ENCODE peak calls at places on chromosomes 5 and 9, in nine cellular contexts. One of them, this sample, is unnamed.

GRCh38 chr9:37364751-37365360 is 57.6 kb upstream of the GRHPR start:
- DNase-seq in CD4-positive, CD25-positive, alpha-beta regulatory T cell: no peak
- DNase-seq in H9: peak; percentile 55
- DNase-seq in CD8-positive, alpha-beta T cell: no peak
- DNase-seq in endodermal cell: peak; percentile 75
- DNase-seq in CD4-positive, alpha-beta memory T cell: peak; percentile 9
- DNase-seq in uterus: no peak
- DNase-seq in body of pancreas: peak; percentile 29
- DNase-seq in cardiac muscle cell: no peak
- DNase-seq in this sample: no peak

GRCh38 chr5:175534070-175534932 is 55.9 kb downstream of the SFXN1 start:
- DNase-seq in CD4-positive, CD25-positive, alpha-beta regulatory T cell: peak; percentile 67
- DNase-seq in H9: peak; percentile 93
- DNase-seq in CD8-positive, alpha-beta T cell: peak; percentile 76
- DNase-seq in endodermal cell: peak; percentile 97
- DNase-seq in CD4-positive, alpha-beta memory T cell: peak; percentile 82
- DNase-seq in uterus: peak; percentile 59
- DNase-seq in body of pancreas: peak; percentile 71
- DNase-seq in cardiac muscle cell: peak; percentile 94
- DNase-seq in this sample: peak; percentile 85

GRCh38 chr5:103764403-103764802 is 201.8 kb upstream of the NUDT12 start:
- DNase-seq in CD4-positive, CD25-positive, alpha-beta regulatory T cell: no peak
- DNase-seq in H9: no peak
- DNase-seq in CD8-positive, alpha-beta T cell: no peak
- DNase-seq in endodermal cell: no peak
- DNase-seq in CD4-positive, alpha-beta memory T cell: no peak
- DNase-seq in uterus: no peak
- DNase-seq in body of pancreas: no peak
- DNase-seq in cardiac muscle cell: no peak
- DNase-seq in this sample: no peak

GRCh38 chr5:171648279-171648774 is 137.3 kb upstream of the SMIM23 start:
- DNase-seq in CD4-positive, CD25-positive, alpha-beta regulatory T cell: no peak
- DNase-seq in H9: no peak
- DNase-seq in CD8-positive, alpha-beta T cell: no peak
- DNase-seq in endodermal cell: no peak
- DNase-seq in CD4-positive, alpha-beta memory T cell: no peak
- DNase-seq in uterus: no peak
- DNase-seq in body of pancreas: no peak
- DNase-seq in cardiac muscle cell: no peak
- DNase-seq in this sample: no peak

GRCh38 chr9:77751341-77752091 is 103.4 kb upstream of the GNA14 start:
- DNase-seq in CD4-positive, CD25-positive, alpha-beta regulatory T cell: no peak
- DNase-seq in H9: peak; percentile 45
- DNase-seq in CD8-positive, alpha-beta T cell: no peak
- DNase-seq in endodermal cell: peak; percentile 57
- DNase-seq in CD4-positive, alpha-beta memory T cell: peak; percentile 9
- DNase-seq in uterus: no peak
- DNase-seq in body of pancreas: no peak
- DNase-seq in cardiac muscle cell: peak; percentile 65
- DNase-seq in this sample: peak; percentile 23

GRCh38 chr5:94181940-94182339 is 436.5 kb downstream of the KIAA0825 start:
- DNase-seq in CD4-positive, CD25-positive, alpha-beta regulatory T cell: no peak
- DNase-seq in H9: peak; percentile 46
- DNase-seq in CD8-positive, alpha-beta T cell: no peak
- DNase-seq in endodermal cell: peak; percentile 63
- DNase-seq in CD4-positive, alpha-beta memory T cell: no peak
- DNase-seq in uterus: no peak
- DNase-seq in body of pancreas: no peak
- DNase-seq in cardiac muscle cell: no peak
- DNase-seq in this sample: peak; percentile 21

GRCh38 chr5:142981886-142982820 is 212.0 kb downstream of the ARHGAP26 start:
- DNase-seq in CD4-positive, CD25-positive, alpha-beta regulatory T cell: no peak
- DNase-seq in H9: no peak
- DNase-seq in CD8-positive, alpha-beta T cell: no peak
- DNase-seq in endodermal cell: peak; percentile 52
- DNase-seq in CD4-positive, alpha-beta memory T cell: no peak
- DNase-seq in uterus: peak; percentile 74
- DNase-seq in body of pancreas: peak; percentile 84
- DNase-seq in cardiac muscle cell: peak; percentile 11
- DNase-seq in this sample: peak; percentile 86

GRCh38 chr5:111447822-111448221 is 64.5 kb downstream of the STARD4 start:
- DNase-seq in CD4-positive, CD25-positive, alpha-beta regulatory T cell: no peak
- DNase-seq in H9: no peak
- DNase-seq in CD8-positive, alpha-beta T cell: no peak
- DNase-seq in endodermal cell: peak; percentile 58
- DNase-seq in CD4-positive, alpha-beta memory T cell: no peak
- DNase-seq in uterus: no peak
- DNase-seq in body of pancreas: no peak
- DNase-seq in cardiac muscle cell: no peak
- DNase-seq in this sample: peak; percentile 47

GRCh38 chr9:4298255-4299005 is 1.4 kb downstream of the GLIS3 start:
- DNase-seq in CD4-positive, CD25-positive, alpha-beta regulatory T cell: no peak
- DNase-seq in H9: peak; percentile 37
- DNase-seq in CD8-positive, alpha-beta T cell: no peak
- DNase-seq in endodermal cell: peak; percentile 83
- DNase-seq in CD4-positive, alpha-beta memory T cell: no peak
- DNase-seq in uterus: peak; percentile 34
- DNase-seq in body of pancreas: peak; percentile 36
- DNase-seq in cardiac muscle cell: peak; percentile 42
- DNase-seq in this sample: peak; percentile 14

GRCh38 chr9:103731541-103731940 is 362.6 kb upstream of the SMC2 start:
- DNase-seq in CD4-positive, CD25-positive, alpha-beta regulatory T cell: no peak
- DNase-seq in H9: no peak
- DNase-seq in CD8-positive, alpha-beta T cell: no peak
- DNase-seq in endodermal cell: no peak
- DNase-seq in CD4-positive, alpha-beta memory T cell: no peak
- DNase-seq in uterus: no peak
- DNase-seq in body of pancreas: no peak
- DNase-seq in cardiac muscle cell: no peak
- DNase-seq in this sample: no peak

GRCh38 chr5:122008061-122008460 is 46.3 kb downstream of the SRFBP1 start:
- DNase-seq in CD4-positive, CD25-positive, alpha-beta regulatory T cell: no peak
- DNase-seq in H9: no peak
- DNase-seq in CD8-positive, alpha-beta T cell: no peak
- DNase-seq in endodermal cell: no peak
- DNase-seq in CD4-positive, alpha-beta memory T cell: no peak
- DNase-seq in uterus: no peak
- DNase-seq in body of pancreas: no peak
- DNase-seq in cardiac muscle cell: no peak
- DNase-seq in this sample: no peak

GRCh38 chr5:142798099-142798768 is 28.1 kb downstream of the ARHGAP26 start:
- DNase-seq in CD4-positive, CD25-positive, alpha-beta regulatory T cell: no peak
- DNase-seq in H9: no peak
- DNase-seq in CD8-positive, alpha-beta T cell: peak; percentile 15
- DNase-seq in endodermal cell: no peak
- DNase-seq in CD4-positive, alpha-beta memory T cell: peak; percentile 18
- DNase-seq in uterus: no peak
- DNase-seq in body of pancreas: no peak
- DNase-seq in cardiac muscle cell: no peak
- DNase-seq in this sample: no peak

GRCh38 chr5:36398137-36398536 is 96.4 kb upstream of the RANBP3L start:
- DNase-seq in CD4-positive, CD25-positive, alpha-beta regulatory T cell: no peak
- DNase-seq in H9: no peak
- DNase-seq in CD8-positive, alpha-beta T cell: no peak
- DNase-seq in endodermal cell: no peak
- DNase-seq in CD4-positive, alpha-beta memory T cell: no peak
- DNase-seq in uterus: no peak
- DNase-seq in body of pancreas: no peak
- DNase-seq in cardiac muscle cell: peak; percentile 40
- DNase-seq in this sample: no peak
- H3K27ac ChIP-seq in CD4-positive, CD25-positive, alpha-beta regulatory T cell: no peak overlapping the region
- H3K27ac ChIP-seq in H9: no peak overlapping the region
- H3K27ac ChIP-seq in CD8-positive, alpha-beta T cell: no peak overlapping the region
- H3K27ac ChIP-seq in endodermal cell: no peak overlapping the region
- H3K27ac ChIP-seq in CD4-positive, alpha-beta memory T cell: no peak overlapping the region
- H3K27ac ChIP-seq in uterus: no peak overlapping the region
- H3K27ac ChIP-seq in body of pancreas: no peak overlapping the region
- H3K27ac ChIP-seq in cardiac muscle cell: no peak overlapping the region
- H3K27ac ChIP-seq in this sample: no peak overlapping the region

GRCh38 chr9:97518909-97519307 is 17.4 kb downstream of the TMOD1 start:
- DNase-seq in CD4-positive, CD25-positive, alpha-beta regulatory T cell: no peak
- DNase-seq in H9: no peak
- DNase-seq in CD8-positive, alpha-beta T cell: no peak
- DNase-seq in endodermal cell: no peak
- DNase-seq in CD4-positive, alpha-beta memory T cell: no peak
- DNase-seq in uterus: peak; percentile 78
- DNase-seq in body of pancreas: no peak
- DNase-seq in cardiac muscle cell: no peak
- DNase-seq in this sample: no peak
- H3K27ac ChIP-seq in CD4-positive, CD25-positive, alpha-beta regulatory T cell: no peak overlapping the region
- H3K27ac ChIP-seq in H9: no peak overlapping the region
- H3K27ac ChIP-seq in CD8-positive, alpha-beta T cell: no peak overlapping the region
- H3K27ac ChIP-seq in endodermal cell: no peak overlapping the region
- H3K27ac ChIP-seq in CD4-positive, alpha-beta memory T cell: no peak overlapping the region
- H3K27ac ChIP-seq in uterus: peak overlapping the region; percentile 98
- H3K27ac ChIP-seq in body of pancreas: no peak overlapping the region
- H3K27ac ChIP-seq in cardiac muscle cell: peak overlapping the region; percentile 64
- H3K27ac ChIP-seq in this sample: no peak overlapping the region

GRCh38 chr9:89191004-89191403 is 12.4 kb upstream of the SHC3 start:
- DNase-seq in CD4-positive, CD25-positive, alpha-beta regulatory T cell: no peak
- DNase-seq in H9: no peak
- DNase-seq in CD8-positive, alpha-beta T cell: no peak
- DNase-seq in endodermal cell: no peak
- DNase-seq in CD4-positive, alpha-beta memory T cell: no peak
- DNase-seq in uterus: no peak
- DNase-seq in body of pancreas: no peak
- DNase-seq in cardiac muscle cell: no peak
- DNase-seq in this sample: no peak

GRCh38 chr9:89194381-89195114 is 15.9 kb upstream of the SHC3 start:
- DNase-seq in CD4-positive, CD25-positive, alpha-beta regulatory T cell: no peak
- DNase-seq in H9: no peak
- DNase-seq in CD8-positive, alpha-beta T cell: no peak
- DNase-seq in endodermal cell: peak; percentile 68
- DNase-seq in CD4-positive, alpha-beta memory T cell: no peak
- DNase-seq in uterus: no peak
- DNase-seq in body of pancreas: no peak
- DNase-seq in cardiac muscle cell: no peak
- DNase-seq in this sample: no peak

GRCh38 chr9:89195149-89195797 is 16.7 kb upstream of the SHC3 start:
- DNase-seq in CD4-positive, CD25-positive, alpha-beta regulatory T cell: no peak
- DNase-seq in H9: no peak
- DNase-seq in CD8-positive, alpha-beta T cell: no peak
- DNase-seq in endodermal cell: no peak
- DNase-seq in CD4-positive, alpha-beta memory T cell: no peak
- DNase-seq in uterus: no peak
- DNase-seq in body of pancreas: no peak
- DNase-seq in cardiac muscle cell: no peak
- DNase-seq in this sample: no peak
- H3K27ac ChIP-seq in CD4-positive, CD25-positive, alpha-beta regulatory T cell: no peak overlapping the region
- H3K27ac ChIP-seq in H9: no peak overlapping the region
- H3K27ac ChIP-seq in CD8-positive, alpha-beta T cell: no peak overlapping the region
- H3K27ac ChIP-seq in endodermal cell: no peak overlapping the region
- H3K27ac ChIP-seq in CD4-positive, alpha-beta memory T cell: no peak overlapping the region
- H3K27ac ChIP-seq in uterus: no peak overlapping the region
- H3K27ac ChIP-seq in body of pancreas: no peak overlapping the region
- H3K27ac ChIP-seq in cardiac muscle cell: no peak overlapping the region
- H3K27ac ChIP-seq in this sample: no peak overlapping the region

DNA sequence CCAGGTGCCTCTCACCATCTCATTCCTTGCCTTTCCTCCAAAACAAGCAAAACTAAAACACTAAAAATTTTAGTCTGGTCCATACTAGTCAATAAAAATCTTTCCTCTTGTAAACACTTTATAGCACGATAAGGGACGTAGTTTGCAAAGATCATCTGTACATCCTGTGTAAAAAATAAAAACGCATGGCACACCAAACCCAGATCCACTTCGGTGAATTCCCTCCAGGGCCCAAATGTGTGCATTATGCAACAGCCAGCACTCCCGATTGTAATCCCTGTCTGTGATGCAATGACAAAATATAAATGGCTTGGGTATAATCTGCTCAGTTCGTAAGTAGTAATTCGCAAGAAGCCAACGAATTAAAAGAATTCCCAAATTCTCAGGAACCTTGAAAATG is 1.4 kb downstream of the FAM169A start:
- DNase-seq in CD4-positive, CD25-positive, alpha-beta regulatory T cell: no peak
- DNase-seq in H9: no peak
- DNase-seq in CD8-positive, alpha-beta T cell: no peak
- DNase-seq in endodermal cell: no peak
- DNase-seq in CD4-positive, alpha-beta memory T cell: no peak
- DNase-seq in uterus: no peak
- DNase-seq in body of pancreas: no peak
- DNase-seq in cardiac muscle cell: no peak
- DNase-seq in this sample: no peak
- H3K27ac ChIP-seq in CD4-positive, CD25-positive, alpha-beta regulatory T cell: no peak overlapping the region
- H3K27ac ChIP-seq in H9: peak overlapping the region; percentile 77
- H3K27ac ChIP-seq in CD8-positive, alpha-beta T cell: no peak overlapping the region
- H3K27ac ChIP-seq in endodermal cell: no peak overlapping the region
- H3K27ac ChIP-seq in CD4-positive, alpha-beta memory T cell: no peak overlapping the region
- H3K27ac ChIP-seq in uterus: no peak overlapping the region
- H3K27ac ChIP-seq in body of pancreas: no peak overlapping the region
- H3K27ac ChIP-seq in cardiac muscle cell: no peak overlapping the region
- H3K27ac ChIP-seq in this sample: no peak overlapping the region

GRCh38 chr9:33155393-33155792 is 11.7 kb downstream of the B4GALT1 start:
- DNase-seq in CD4-positive, CD25-positive, alpha-beta regulatory T cell: no peak
- DNase-seq in H9: no peak
- DNase-seq in CD8-positive, alpha-beta T cell: no peak
- DNase-seq in endodermal cell: no peak
- DNase-seq in CD4-positive, alpha-beta memory T cell: no peak
- DNase-seq in uterus: no peak
- DNase-seq in body of pancreas: no peak
- DNase-seq in cardiac muscle cell: no peak
- DNase-seq in this sample: no peak

GRCh38 chr9:33153666-33154065 is 13.5 kb downstream of the B4GALT1 start:
- DNase-seq in CD4-positive, CD25-positive, alpha-beta regulatory T cell: no peak
- DNase-seq in H9: no peak
- DNase-seq in CD8-positive, alpha-beta T cell: no peak
- DNase-seq in endodermal cell: no peak
- DNase-seq in CD4-positive, alpha-beta memory T cell: no peak
- DNase-seq in uterus: no peak
- DNase-seq in body of pancreas: no peak
- DNase-seq in cardiac muscle cell: no peak
- DNase-seq in this sample: no peak

GRCh38 chr9:33153001-33153400 is 14.1 kb downstream of the B4GALT1 start:
- DNase-seq in CD4-positive, CD25-positive, alpha-beta regulatory T cell: no peak
- DNase-seq in H9: no peak
- DNase-seq in CD8-positive, alpha-beta T cell: no peak
- DNase-seq in endodermal cell: no peak
- DNase-seq in CD4-positive, alpha-beta memory T cell: no peak
- DNase-seq in uterus: no peak
- DNase-seq in body of pancreas: no peak
- DNase-seq in cardiac muscle cell: no peak
- DNase-seq in this sample: no peak

GRCh38 chr9:33151601-33152000 is 15.5 kb downstream of the B4GALT1 start:
- DNase-seq in CD4-positive, CD25-positive, alpha-beta regulatory T cell: no peak
- DNase-seq in H9: no peak
- DNase-seq in CD8-positive, alpha-beta T cell: no peak
- DNase-seq in endodermal cell: peak; percentile 15
- DNase-seq in CD4-positive, alpha-beta memory T cell: no peak
- DNase-seq in uterus: no peak
- DNase-seq in body of pancreas: no peak
- DNase-seq in cardiac muscle cell: no peak
- DNase-seq in this sample: no peak

DNA sequence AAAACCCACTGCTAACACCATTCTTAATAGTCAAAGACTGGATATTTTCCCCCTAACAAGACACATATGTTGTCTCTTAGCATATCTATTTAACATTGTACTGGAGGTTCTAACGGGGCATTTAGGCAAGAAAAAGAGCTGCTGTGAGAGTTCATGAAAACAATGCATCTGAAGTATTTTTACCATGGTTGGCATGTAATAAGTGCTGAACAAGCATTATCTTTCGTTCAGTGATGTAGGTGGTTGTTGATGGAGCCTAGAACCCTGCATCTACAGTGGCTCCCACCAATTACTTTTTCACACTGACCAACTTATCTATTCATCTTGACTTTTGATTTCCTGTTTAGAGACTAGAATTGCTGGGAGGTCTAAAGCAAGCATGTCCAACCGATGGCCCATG is 12.8 kb downstream of the B4GALT1 start:
- DNase-seq in CD4-positive, CD25-positive, alpha-beta regulatory T cell: no peak
- DNase-seq in H9: no peak
- DNase-seq in CD8-positive, alpha-beta T cell: no peak
- DNase-seq in endodermal cell: no peak
- DNase-seq in CD4-positive, alpha-beta memory T cell: no peak
- DNase-seq in uterus: no peak
- DNase-seq in body of pancreas: no peak
- DNase-seq in cardiac muscle cell: no peak
- DNase-seq in this sample: no peak
- H3K27ac ChIP-seq in CD4-positive, CD25-positive, alpha-beta regulatory T cell: peak overlapping the region; percentile 64
- H3K27ac ChIP-seq in H9: no peak overlapping the region
- H3K27ac ChIP-seq in CD8-positive, alpha-beta T cell: no peak overlapping the region
- H3K27ac ChIP-seq in endodermal cell: no peak overlapping the region
- H3K27ac ChIP-seq in CD4-positive, alpha-beta memory T cell: peak overlapping the region; percentile 36
- H3K27ac ChIP-seq in uterus: peak overlapping the region; percentile 1
- H3K27ac ChIP-seq in body of pancreas: no peak overlapping the region
- H3K27ac ChIP-seq in cardiac muscle cell: no peak overlapping the region
- H3K27ac ChIP-seq in this sample: no peak overlapping the region